ENCODE peak calls at places on chromosomes 12 and 14, in five cellular contexts. One of them, this sample, is unnamed.

GRCh38 chr14:24892730-24893059 is 157.3 kb downstream of the STXBP6 start:
- DNase-seq in kidney epithelial cell: no peak
- DNase-seq in GM13977: no peak
- DNase-seq in GM12864: no peak
- DNase-seq in breast epithelium: no peak
- DNase-seq in this sample: no peak

GRCh38 chr14:100661340-100661712 is 65.4 kb upstream of the DLK1 start:
- DNase-seq in GM12864: no peak
- DNase-seq in GM13977: no peak
- DNase-seq in kidney epithelial cell: no peak
- DNase-seq in breast epithelium: no peak
- DNase-seq in this sample: no peak

GRCh38 chr12:131628766-131629448 is 82.0 kb upstream of the SFSWAP start:
- DNase-seq in GM13977: no peak
- DNase-seq in kidney epithelial cell: no peak
- DNase-seq in breast epithelium: no peak
- DNase-seq in GM12864: no peak
- DNase-seq in this sample: no peak

GRCh38 chr14:48614003-48614402 is 938.6 kb upstream of the MDGA2 start:
- DNase-seq in GM13977: no peak
- DNase-seq in GM12864: no peak
- DNase-seq in kidney epithelial cell: no peak
- DNase-seq in breast epithelium: no peak
- DNase-seq in this sample: no peak

GRCh38 chr12:16076970-16077527 is 165.9 kb downstream of the DERA start:
- DNase-seq in GM13977: no peak
- DNase-seq in kidney epithelial cell: no peak
- DNase-seq in GM12864: no peak
- DNase-seq in breast epithelium: no peak
- DNase-seq in this sample: no peak

GRCh38 chr12:52876371-52876770 is 27.6 kb upstream of the KRT78 start:
- DNase-seq in breast epithelium: peak
- DNase-seq in GM13977: no peak
- DNase-seq in kidney epithelial cell: no peak
- DNase-seq in GM12864: no peak
- DNase-seq in this sample: no peak

GRCh38 chr14:30655124-30655523 is 33.0 kb downstream of the SCFD1 start:
- DNase-seq in kidney epithelial cell: no peak
- DNase-seq in GM12864: no peak
- DNase-seq in GM13977: no peak
- DNase-seq in breast epithelium: no peak
- DNase-seq in this sample: no peak

GRCh38 chr12:10069099-10069498 is 29.7 kb downstream of the CLEC1A start:
- DNase-seq in GM13977: no peak
- DNase-seq in kidney epithelial cell: no peak
- DNase-seq in breast epithelium: no peak
- DNase-seq in GM12864: no peak
- DNase-seq in this sample: no peak

GRCh38 chr14:79275367-79275655 is 936.0 kb downstream of the DIO2 start:
- DNase-seq in GM13977: no peak
- DNase-seq in GM12864: no peak
- DNase-seq in breast epithelium: no peak
- DNase-seq in kidney epithelial cell: no peak
- DNase-seq in this sample: no peak

GRCh38 chr12:27384261-27384590 is 51.6 kb downstream of the BMAL2 start:
- DNase-seq in GM13977: no peak
- DNase-seq in kidney epithelial cell: no peak
- DNase-seq in GM12864: no peak
- DNase-seq in breast epithelium: no peak
- DNase-seq in this sample: no peak
- TF ChIP-seq CTCF in GM13977: no peak
- TF ChIP-seq CTCF in kidney epithelial cell: no peak
- TF ChIP-seq CTCF in GM12864: no peak
- TF ChIP-seq CTCF in breast epithelium: no peak
- TF ChIP-seq CTCF in this sample: peak

GRCh38 chr12:13161172-13161571 is 35.4 kb upstream of the EMP1 start:
- DNase-seq in breast epithelium: no peak
- DNase-seq in GM12864: no peak
- DNase-seq in GM13977: no peak
- DNase-seq in kidney epithelial cell: no peak
- DNase-seq in this sample: no peak
- TF ChIP-seq CTCF in breast epithelium: no peak
- TF ChIP-seq CTCF in GM12864: peak
- TF ChIP-seq CTCF in GM13977: no peak
- TF ChIP-seq CTCF in kidney epithelial cell: peak
- TF ChIP-seq CTCF in this sample: no peak

GRCh38 chr12:24533953-24534352 is 414.9 kb downstream of the BCAT1 start:
- DNase-seq in GM13977: no peak
- DNase-seq in GM12864: no peak
- DNase-seq in kidney epithelial cell: no peak
- DNase-seq in breast epithelium: no peak
- DNase-seq in this sample: no peak

GRCh38 chr12:24530689-24531088 is 418.2 kb downstream of the BCAT1 start:
- DNase-seq in kidney epithelial cell: no peak
- DNase-seq in breast epithelium: no peak
- DNase-seq in GM12864: no peak
- DNase-seq in GM13977: no peak
- DNase-seq in this sample: no peak

GRCh38 chr12:24535334-24536019 is 413.4 kb downstream of the BCAT1 start:
- DNase-seq in GM13977: no peak
- DNase-seq in kidney epithelial cell: no peak
- DNase-seq in GM12864: no peak
- DNase-seq in breast epithelium: no peak
- DNase-seq in this sample: no peak

GRCh38 chr12:24537241-24537860 is 411.6 kb downstream of the BCAT1 start:
- DNase-seq in breast epithelium: no peak
- DNase-seq in kidney epithelial cell: no peak
- DNase-seq in GM12864: no peak
- DNase-seq in GM13977: no peak
- DNase-seq in this sample: no peak

DNA sequence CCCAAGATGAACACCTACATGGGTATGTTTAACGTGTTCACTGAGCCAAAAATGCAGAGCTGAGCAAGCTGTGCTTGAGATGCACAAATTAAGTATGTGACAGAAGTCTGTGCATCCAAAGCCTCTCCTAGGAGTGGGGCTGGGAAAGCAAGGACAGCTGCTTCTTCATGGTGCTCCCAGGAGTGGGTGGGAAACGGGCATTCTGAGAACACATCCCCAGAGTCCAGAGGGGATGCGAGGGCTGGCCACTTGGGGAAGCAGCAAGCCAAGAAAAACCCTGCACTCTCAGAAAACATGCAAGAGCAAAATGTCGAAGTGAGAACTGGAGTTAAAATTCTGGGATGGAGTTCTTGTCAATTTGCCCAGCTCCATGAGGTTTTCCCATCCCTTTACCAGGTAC is 414.3 kb downstream of the BCAT1 start:
- DNase-seq in kidney epithelial cell: no peak
- DNase-seq in GM13977: no peak
- DNase-seq in breast epithelium: no peak
- DNase-seq in GM12864: no peak
- DNase-seq in this sample: no peak
- TF ChIP-seq CTCF in kidney epithelial cell: no peak
- TF ChIP-seq CTCF in GM13977: no peak
- TF ChIP-seq CTCF in breast epithelium: no peak
- TF ChIP-seq CTCF in GM12864: no peak
- TF ChIP-seq CTCF in this sample: no peak

GRCh38 chr14:20655851-20656250 is 14.4 kb upstream of the OR6S1 start:
- DNase-seq in breast epithelium: no peak
- DNase-seq in GM12864: no peak
- DNase-seq in kidney epithelial cell: no peak
- DNase-seq in GM13977: no peak
- DNase-seq in this sample: no peak
- TF ChIP-seq CTCF in breast epithelium: no peak
- TF ChIP-seq CTCF in GM12864: peak
- TF ChIP-seq CTCF in kidney epithelial cell: no peak
- TF ChIP-seq CTCF in GM13977: no peak
- TF ChIP-seq CTCF in this sample: no peak

GRCh38 chr14:51093371-51094281 is 1.3 kb downstream of the TRIM9 start:
- DNase-seq in kidney epithelial cell: no peak
- DNase-seq in GM13977: peak
- DNase-seq in breast epithelium: peak
- DNase-seq in GM12864: peak
- DNase-seq in this sample: no peak
- TF ChIP-seq CTCF in kidney epithelial cell: peak
- TF ChIP-seq CTCF in GM13977: peak
- TF ChIP-seq CTCF in breast epithelium: no peak
- TF ChIP-seq CTCF in GM12864: peak
- TF ChIP-seq CTCF in this sample: no peak

DNA sequence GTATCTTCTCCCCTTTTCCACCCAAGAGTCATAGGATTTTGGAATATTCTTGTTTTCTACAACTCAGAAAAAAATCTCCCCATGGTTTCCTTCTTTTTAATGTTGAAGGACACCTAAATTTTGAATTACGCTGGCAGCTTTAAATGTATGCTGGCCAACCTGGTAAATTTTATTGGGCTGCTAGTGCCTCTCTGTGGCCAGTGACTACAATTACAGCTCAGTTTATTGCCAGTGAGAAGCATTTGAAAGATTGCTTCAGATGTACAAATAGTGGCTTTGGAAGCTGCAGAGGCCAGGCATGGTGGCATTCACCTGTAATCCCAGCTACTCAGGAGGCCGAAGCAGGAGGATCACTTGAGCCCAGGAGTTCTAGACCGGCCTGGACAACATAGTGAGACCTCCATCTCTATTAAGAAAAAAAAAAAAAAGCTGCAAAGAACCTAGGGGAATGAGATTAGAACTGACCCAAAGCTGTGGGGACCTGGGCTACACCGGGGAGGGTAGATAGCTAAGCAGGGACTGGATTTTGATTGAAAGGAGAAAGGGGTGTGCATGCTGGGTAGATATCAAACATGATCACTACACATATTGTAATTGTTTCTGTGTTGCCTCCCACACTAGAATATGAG is 7.6 kb upstream of the RAB21 start:
- DNase-seq in GM13977: peak
- DNase-seq in breast epithelium: no peak
- DNase-seq in kidney epithelial cell: no peak
- DNase-seq in GM12864: peak
- DNase-seq in this sample: no peak
- TF ChIP-seq CTCF in GM13977: peak
- TF ChIP-seq CTCF in breast epithelium: peak
- TF ChIP-seq CTCF in kidney epithelial cell: peak
- TF ChIP-seq CTCF in GM12864: peak
- TF ChIP-seq CTCF in this sample: peak

DNA sequence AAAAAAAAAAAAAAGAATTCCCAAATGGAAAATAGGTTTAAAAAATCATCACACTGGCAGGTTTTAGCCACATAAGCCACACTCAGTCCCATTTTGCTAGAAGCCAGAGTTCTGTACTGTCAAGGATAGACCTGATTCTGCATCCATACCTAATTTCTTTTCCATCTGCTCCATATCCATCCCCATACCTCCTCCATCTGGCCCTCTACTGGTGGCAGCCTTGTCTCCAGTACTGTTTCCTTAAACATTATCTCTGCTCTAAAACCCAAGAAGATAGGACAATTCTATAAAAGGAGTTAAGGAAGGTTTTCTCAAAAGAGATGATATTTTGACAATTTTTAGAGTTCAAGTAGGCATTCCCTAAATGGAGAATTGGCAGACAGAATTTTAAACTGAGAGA is 26.0 kb upstream of the RXYLT1 start:
- DNase-seq in GM13977: no peak
- DNase-seq in breast epithelium: no peak
- DNase-seq in kidney epithelial cell: no peak
- DNase-seq in GM12864: no peak
- DNase-seq in this sample: no peak
- TF ChIP-seq CTCF in GM13977: no peak
- TF ChIP-seq CTCF in breast epithelium: no peak
- TF ChIP-seq CTCF in kidney epithelial cell: peak
- TF ChIP-seq CTCF in GM12864: no peak
- TF ChIP-seq CTCF in this sample: no peak

GRCh38 chr14:81062816-81063215 is 107.4 kb downstream of the TSHR start:
- DNase-seq in GM13977: no peak
- DNase-seq in GM12864: no peak
- DNase-seq in breast epithelium: no peak
- DNase-seq in kidney epithelial cell: no peak
- DNase-seq in this sample: no peak
- TF ChIP-seq CTCF in GM13977: peak
- TF ChIP-seq CTCF in GM12864: peak
- TF ChIP-seq CTCF in breast epithelium: no peak
- TF ChIP-seq CTCF in kidney epithelial cell: peak
- TF ChIP-seq CTCF in this sample: no peak

This sample was measured in natural killer cell.